ENCODE peak calls at places on chromosomes 5 and 9, in eight cellular contexts. Z, K, G, O, Q, S, H and R are unnamed samples.

GRCh38 chr5:133953568-133954145 is 14.8 kb downstream of the C5orf15 start:
- DNase-seq in Z (no peak), K (no peak), O (no peak), H (no peak), G (no peak), Q (no peak), S (no peak), R (no peak)

GRCh38 chr9:4141201-4141750 is 158.6 kb downstream of the GLIS3 start:
- DNase-seq in O (no peak), Q (no peak), S (no peak), G (no peak), K (peak), Z (no peak), H (no peak), R (no peak)

GRCh38 chr5:174356536-174356935 is 311.0 kb downstream of the NSG2 start:
- DNase-seq in O (no peak), H (no peak), K (no peak), Q (no peak), S (no peak), Z (no peak), G (no peak), R (no peak)

GRCh38 chr5:1014346-1014745 is 5.7 kb downstream of the NKD2 start:
- DNase-seq in H (no peak), Q (no peak), Z (no peak), G (no peak), O (no peak), K (no peak), S (no peak), R (no peak)

GRCh38 chr5:139765409-139766217 is 30.0 kb upstream of the PSD2 start:
- DNase-seq in S (peak), O (peak), G (no peak), K (peak), Q (peak), H (peak), Z (peak), R (peak)

GRCh38 chr9:13588151-13589043 is 308.9 kb upstream of the MPDZ start:
- DNase-seq in Z (no peak), K (no peak), H (no peak), O (no peak), S (no peak), G (no peak), Q (no peak), R (no peak)

GRCh38 chr9:127059030-127059429 is 63.4 kb downstream of the ANGPTL2 start:
- DNase-seq in Z (no peak), H (no peak), S (no peak), O (no peak), Q (no peak), G (no peak), K (no peak), R (no peak)

GRCh38 chr5:111942661-111943401 is 185.8 kb upstream of the NREP start:
- DNase-seq in K (peak), S (no peak), O (no peak), G (no peak), H (no peak), Z (no peak), Q (no peak), R (no peak)

GRCh38 chr9:132813115-132813784 is 64.8 kb downstream of the AK8 start:
- DNase-seq in K (no peak), O (no peak), Z (no peak), Q (no peak), H (no peak), S (no peak), G (no peak), R (no peak)

GRCh38 chr5:34599471-34600117 is 56.5 kb upstream of the RAI14 start:
- DNase-seq in Q (no peak), G (no peak), Z (no peak), K (peak), H (no peak), O (no peak), S (no peak), R (no peak)

GRCh38 chr9:69671904-69672827 is at the start of gene APBA1:
- DNase-seq in Z (peak), G (no peak), H (peak), S (peak), K (peak), Q (peak), O (peak), R (no peak)

GRCh38 chr5:74993743-74994142 is 58.6 kb downstream of the GCNT4 start:
- DNase-seq in O (no peak), G (no peak), Q (no peak), H (no peak), K (no peak), S (no peak), Z (no peak), R (no peak)

GRCh38 chr5:137376127-137376526 is 123.0 kb downstream of the SPOCK1 start:
- DNase-seq in Z (no peak), K (no peak), Q (no peak), H (no peak), S (no peak), O (no peak), G (no peak), R (no peak)

GRCh38 chr9:96457266-96457665 is 7.3 kb downstream of the HABP4 start:
- DNase-seq in S (no peak), Z (no peak), O (no peak), Q (no peak), G (no peak), K (no peak), H (no peak), R (no peak)

GRCh38 chr9:6641561-6641960 is 4.0 kb downstream of the GLDC start:
- DNase-seq in Z (no peak), K (peak), H (no peak), Q (no peak), O (no peak), G (no peak), S (no peak), R (no peak)

GRCh38 chr9:109735796-109736195 is 44.2 kb upstream of the PALM2AKAP2 start:
- DNase-seq in O (no peak), S (no peak), G (no peak), Q (no peak), Z (no peak), K (no peak), H (no peak), R (no peak)

GRCh38 chr5:127957183-127957582 is 126.4 kb upstream of the SLC12A2 start:
- DNase-seq in S (no peak), Z (no peak), H (no peak), K (peak), Q (no peak), O (peak), G (peak), R (no peak)

GRCh38 chr9:3181049-3181953 is 337.4 kb upstream of the PUM3 start:
- DNase-seq in Z (peak), Q (peak), H (peak), G (no peak), K (peak), S (peak), O (no peak), R (no peak)

GRCh38 chr5:139847790-139848507 is 52.3 kb downstream of the PSD2 start:
- DNase-seq in Z (peak), G (no peak), K (peak), Q (peak), S (peak), O (peak), H (peak), R (peak)

GRCh38 chr5:149586708-149587318 is 5.5 kb downstream of the ARHGEF37 start:
- DNase-seq in Z (no peak), H (no peak), G (no peak), Q (no peak), S (no peak), K (no peak), O (no peak), R (no peak)

GRCh38 chr9:120609636-120610035 is 29.7 kb upstream of the CDK5RAP2 start:
- DNase-seq in O (no peak), Q (no peak), Z (no peak), S (no peak), K (no peak), G (no peak), H (no peak), R (no peak)

GRCh38 chr5:10757043-10757442 is 4.0 kb downstream of the DAP start:
- DNase-seq in Z (no peak), Q (no peak), H (no peak), O (no peak), K (no peak), S (no peak), G (no peak), R (no peak)

GRCh38 chr5:57302164-57302563 is 128.3 kb downstream of the GPBP1 start:
- DNase-seq in S (peak), Q (no peak), O (no peak), G (no peak), H (peak), K (peak), Z (no peak), R (peak)

GRCh38 chr5:115423051-115423450 is 121.5 kb downstream of the FEM1C start:
- DNase-seq in Z (no peak), H (no peak), G (no peak), Q (no peak), S (no peak), K (peak), O (no peak), R (no peak)

GRCh38 chr5:88707216-88707965 is 175.6 kb downstream of the MEF2C start:
- DNase-seq in O (no peak), Z (no peak), H (no peak), K (no peak), G (no peak), Q (no peak), S (no peak), R (no peak)

GRCh38 chr9:73683862-73684591 is 532.4 kb downstream of the ANXA1 start:
- DNase-seq in H (no peak), Z (no peak), Q (no peak), O (no peak), K (peak), S (no peak), G (peak), R (no peak)

GRCh38 chr9:105341784-105342183 is 97.3 kb downstream of the SLC44A1 start:
- DNase-seq in S (no peak), K (peak), G (peak), O (no peak), Q (no peak), H (no peak), Z (no peak), R (no peak)